ENCODE peak calls at places on chromosomes 2 and 18, in eight cellular contexts. F is HCT116; X is left ventricle myocardium inferior; N is cardiac muscle cell; T is mesenchymal stem cell; V is MM.1S; L is spleen; Q is CD8-positive, alpha-beta T cell. O is an unnamed sample.

GRCh38 chr2:238114331-238114841 is 14.2 kb downstream of the ESPNL start:
- DNase-seq in N (no peak), F (no peak), X (peak; percentile 4), T (no peak), L (peak; percentile 80), V (no peak), Q (no peak), O (peak; percentile 55)

GRCh38 chr2:152581360-152581759 is 135.9 kb downstream of the PRPF40A start:
- DNase-seq in Q (no peak), L (no peak), V (no peak), N (no peak), T (no peak), X (no peak), F (no peak), O (peak; percentile 42)

GRCh38 chr2:106596844-106597243 is 109.7 kb downstream of the CD8B2 start:
- DNase-seq in V (no peak), Q (no peak), X (no peak), T (no peak), L (no peak), N (no peak), F (no peak), O (no peak)

GRCh38 chr2:160838100-160838499 is 322.1 kb upstream of the TANK start:
- DNase-seq in V (no peak), L (no peak), X (no peak), N (no peak), Q (no peak), F (no peak), T (no peak), O (no peak)

GRCh38 chr2:239462671-239463506 is 62.1 kb upstream of the HDAC4 start:
- DNase-seq in F (no peak), V (no peak), L (peak; percentile 61), Q (no peak), T (no peak), N (no peak), X (no peak), O (no peak)

GRCh38 chr2:235418918-235419317 is 74.9 kb upstream of the AGAP1 start:
- DNase-seq in Q (no peak), N (peak; percentile 51), V (no peak), T (no peak), F (no peak), X (no peak), L (no peak), O (no peak)

GRCh38 chr2:65402339-65402738 is 30.1 kb downstream of the SPRED2 start:
- DNase-seq in V (no peak), Q (no peak), N (no peak), X (no peak), F (no peak), T (no peak), L (no peak), O (no peak)

GRCh38 chr2:113232123-113232522 is 46.6 kb downstream of the PAX8 start:
- DNase-seq in L (no peak), F (no peak), V (no peak), X (no peak), T (no peak), N (no peak), Q (no peak), O (no peak)

GRCh38 chr2:127857494-127857818 is 499 bp downstream of the POLR2D start:
- DNase-seq in N (no peak), X (no peak), T (no peak), L (no peak), Q (no peak), F (no peak), V (peak; percentile 41), O (peak; percentile 33)

GRCh38 chr2:110702514-110702913 is 24.7 kb upstream of the BUB1 start:
- DNase-seq in T (no peak), N (no peak), F (no peak), L (no peak), Q (no peak), X (no peak), V (no peak), O (no peak)

GRCh38 chr2:176583530-176584101 is 314.4 kb downstream of the MTX2 start:
- DNase-seq in V (no peak), L (no peak), Q (no peak), X (no peak), T (peak; percentile 48), N (no peak), F (no peak), O (no peak)

GRCh38 chr2:43839776-43840564 is 1.2 kb downstream of the ABCG8 start:
- DNase-seq in X (no peak), N (no peak), T (no peak), Q (peak; percentile 21), F (no peak), L (no peak), V (no peak), O (no peak)

GRCh38 chr2:130337735-130338325 is 4.9 kb upstream of the IMP4 start:
- DNase-seq in Q (no peak), X (no peak), L (no peak), T (peak; percentile 84), F (no peak), V (no peak), N (peak; percentile 89), O (no peak)

GRCh38 chr2:239669899-239670460 is 269.2 kb upstream of the HDAC4 start:
- DNase-seq in L (no peak), N (no peak), Q (peak; percentile 47), T (no peak), V (no peak), X (no peak), F (no peak), O (peak; percentile 60)

GRCh38 chr18:57854726-57855125 is 51.6 kb upstream of the ATP8B1 start:
- DNase-seq in Q (no peak), N (no peak), L (no peak), F (no peak), X (no peak), V (no peak), T (no peak), O (no peak)

GRCh38 chr2:35933031-35933430 is 422.5 kb upstream of the CRIM1 start:
- DNase-seq in F (no peak), T (peak; percentile 72), X (no peak), Q (no peak), L (no peak), V (no peak), N (no peak), O (no peak)

GRCh38 chr2:227221120-227221519 is 56.7 kb downstream of the COL4A3 start:
- DNase-seq in T (no peak), Q (no peak), N (no peak), F (no peak), L (no peak), X (no peak), V (no peak), O (no peak)

DNA sequence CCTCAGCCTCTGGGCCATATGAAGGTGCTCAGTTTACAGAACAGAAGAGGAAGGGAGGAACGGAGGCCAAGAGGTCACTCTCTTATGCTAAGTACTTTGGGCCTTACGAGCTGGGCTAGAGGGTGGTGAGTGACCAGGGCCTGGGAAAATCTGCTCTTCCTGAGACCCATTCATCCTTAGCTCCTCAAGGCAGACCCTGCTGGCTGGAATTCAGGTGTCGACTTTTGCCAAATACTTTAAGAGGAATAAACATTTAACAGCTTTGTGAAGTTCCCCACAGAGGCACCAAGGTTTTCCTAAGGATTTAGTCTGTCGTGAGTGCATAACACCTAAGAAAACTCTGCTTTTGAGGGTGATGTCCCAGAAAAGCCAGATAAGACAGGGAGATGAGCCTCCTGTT is 129.7 kb upstream of the SIX2 start:
- DNase-seq in T (no peak), V (no peak), F (no peak), N (no peak), Q (no peak), L (no peak), X (no peak), O (no peak)
- H3K4me1 ChIP-seq in T (no peaks in the 10 kb centered on the region), V (no peaks in the 10 kb centered on the region), F (no peaks in the 10 kb centered on the region), N (no peaks in the 10 kb centered on the region), Q (no peaks in the 10 kb centered on the region), L (peaks cover 15% of the 10 kb centered on the region), X (no peaks in the 10 kb centered on the region), O (no peaks in the 10 kb centered on the region)

GRCh38 chr2:196252408-196253114 is 81.2 kb upstream of the STK17B start:
- DNase-seq in X (no peak), V (no peak), N (no peak), T (no peak), Q (no peak), F (no peak), L (no peak), O (no peak)
- H3K4me1 ChIP-seq in X (peaks cover 12% of the 10 kb centered on the region), V (peaks cover 31% of the 10 kb centered on the region), N (no peaks in the 10 kb centered on the region), T (peaks cover 2% of the 10 kb centered on the region), Q (peaks cover 52% of the 10 kb centered on the region), F (no peaks in the 10 kb centered on the region), L (peaks cover 47% of the 10 kb centered on the region), O (peaks cover 17% of the 10 kb centered on the region)

GRCh38 chr2:46564350-46564749 is 85.0 kb downstream of the TMEM247 start:
- DNase-seq in N (no peak), Q (no peak), T (no peak), V (no peak), L (no peak), F (no peak), X (no peak), O (no peak)

GRCh38 chr2:46564811-46565241 is 85.5 kb downstream of the TMEM247 start:
- DNase-seq in T (no peak), F (no peak), L (no peak), Q (no peak), V (no peak), N (no peak), X (peak; percentile 38), O (no peak)

GRCh38 chr2:46563110-46563731 is 83.9 kb downstream of the TMEM247 start:
- DNase-seq in F (no peak), N (no peak), T (no peak), L (no peak), V (no peak), Q (no peak), X (no peak), O (no peak)

GRCh38 chr2:46561731-46562450 is 82.5 kb downstream of the TMEM247 start:
- DNase-seq in X (peak; percentile 53), V (no peak), N (peak; percentile 28), T (no peak), F (no peak), Q (no peak), L (no peak), O (peak; percentile 73)

DNA sequence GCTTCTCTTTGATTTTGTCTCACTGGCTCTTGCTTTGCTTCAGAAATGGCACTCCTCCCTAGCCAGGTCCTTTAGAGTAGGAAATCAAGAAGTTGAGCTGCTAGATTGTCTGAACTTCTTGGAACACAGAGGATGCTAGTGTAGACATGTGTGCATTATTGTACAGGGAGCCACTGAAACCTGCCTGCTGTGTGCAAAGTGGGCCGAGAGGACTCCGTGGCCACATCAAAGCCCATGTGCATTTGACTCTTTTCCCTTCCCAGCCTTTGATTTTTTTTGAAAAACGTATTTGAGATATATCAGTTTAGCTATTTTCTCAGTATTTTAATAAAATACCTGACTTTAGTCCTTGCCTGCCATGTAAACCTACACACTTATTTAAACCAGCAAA is 83.1 kb downstream of the TMEM247 start:
- DNase-seq in L (no peak), V (peak; percentile 55), T (no peak), X (no peak), Q (no peak), N (no peak), F (no peak), O (no peak)
- H3K4me1 ChIP-seq in L (peaks cover 100% of the 10 kb centered on the region), V (peaks cover 84% of the 10 kb centered on the region), T (no peaks in the 10 kb centered on the region), X (peaks cover 97% of the 10 kb centered on the region), Q (peaks cover 17% of the 10 kb centered on the region), N (peaks cover 67% of the 10 kb centered on the region), F (no peaks in the 10 kb centered on the region), O (peaks cover 26% of the 10 kb centered on the region)

DNA sequence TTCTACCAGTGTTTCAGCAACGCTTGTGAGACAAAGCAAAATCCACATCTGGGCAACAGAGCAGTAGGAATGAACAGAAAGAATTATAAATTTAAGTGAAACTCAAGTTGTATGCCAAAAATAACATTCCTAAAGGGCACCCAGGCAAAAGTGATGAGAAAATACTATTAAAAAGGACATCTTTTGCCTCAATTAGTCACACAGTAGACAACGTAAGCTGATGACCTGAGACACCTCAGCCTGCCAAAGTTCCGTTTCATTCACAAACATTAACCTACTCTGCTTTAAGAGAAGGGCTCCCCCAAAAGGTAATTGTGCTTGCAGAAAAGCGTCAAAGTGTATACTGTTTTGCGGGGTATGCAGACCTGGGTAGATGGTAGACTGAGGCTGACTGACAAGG is 7.2 kb downstream of the HDLBP start:
- DNase-seq in T (no peak), N (no peak), F (no peak), X (no peak), L (no peak), V (no peak), Q (no peak), O (no peak)
- H3K4me1 ChIP-seq in T (peaks cover 17% of the 10 kb centered on the region), N (peaks cover 6% of the 10 kb centered on the region), F (no peaks in the 10 kb centered on the region), X (peaks cover 87% of the 10 kb centered on the region), L (peaks cover 99% of the 10 kb centered on the region), V (peaks cover 48% of the 10 kb centered on the region), Q (peaks cover 36% of the 10 kb centered on the region), O (peaks cover 35% of the 10 kb centered on the region)